ENCODE peak calls at places on chromosomes 7 and 10, in seven cellular contexts. One of them, this sample, is unnamed.

GRCh38 chr10:43308986-43309385 is 42.1 kb upstream of the RASGEF1A start:
- DNase-seq in ELF-1: no peak
- DNase-seq in iris pigment epithelial cell: peak
- DNase-seq in C1 segment of cervical spinal cord: peak
- DNase-seq in COR-L47: peak
- DNase-seq in activated T-cell treated with anti-CD3 and anti-CD28 coated beads for 48 hours: no peak
- DNase-seq in NCI-H524: no peak
- DNase-seq in this sample: peak

GRCh38 chr7:117193564-117193963 is 129.3 kb downstream of the WNT2 start:
- DNase-seq in C1 segment of cervical spinal cord: no peak
- DNase-seq in activated T-cell treated with anti-CD3 and anti-CD28 coated beads for 48 hours: no peak
- DNase-seq in ELF-1: no peak
- DNase-seq in iris pigment epithelial cell: peak
- DNase-seq in COR-L47: no peak
- DNase-seq in NCI-H524: no peak
- DNase-seq in this sample: no peak

GRCh38 chr10:100791254-100792058 is 46.1 kb downstream of the PAX2 start:
- DNase-seq in NCI-H524: no peak
- DNase-seq in iris pigment epithelial cell: peak
- DNase-seq in C1 segment of cervical spinal cord: no peak
- DNase-seq in activated T-cell treated with anti-CD3 and anti-CD28 coated beads for 48 hours: no peak
- DNase-seq in COR-L47: peak
- DNase-seq in ELF-1: no peak
- DNase-seq in this sample: no peak

GRCh38 chr10:131570716-131571307 is 259.3 kb upstream of the TCERG1L start:
- DNase-seq in ELF-1: no peak
- DNase-seq in C1 segment of cervical spinal cord: no peak
- DNase-seq in COR-L47: no peak
- DNase-seq in iris pigment epithelial cell: no peak
- DNase-seq in activated T-cell treated with anti-CD3 and anti-CD28 coated beads for 48 hours: no peak
- DNase-seq in NCI-H524: no peak
- DNase-seq in this sample: no peak

GRCh38 chr7:22156205-22156604 is 200.7 kb downstream of the RAPGEF5 start:
- DNase-seq in COR-L47: no peak
- DNase-seq in ELF-1: no peak
- DNase-seq in activated T-cell treated with anti-CD3 and anti-CD28 coated beads for 48 hours: no peak
- DNase-seq in iris pigment epithelial cell: peak
- DNase-seq in C1 segment of cervical spinal cord: no peak
- DNase-seq in NCI-H524: no peak
- DNase-seq in this sample: no peak

GRCh38 chr7:87934699-87935372 is 785 bp downstream of the ADAM22 start:
- DNase-seq in activated T-cell treated with anti-CD3 and anti-CD28 coated beads for 48 hours: no peak
- DNase-seq in NCI-H524: peak
- DNase-seq in C1 segment of cervical spinal cord: peak
- DNase-seq in iris pigment epithelial cell: no peak
- DNase-seq in COR-L47: peak
- DNase-seq in ELF-1: peak
- DNase-seq in this sample: no peak

GRCh38 chr7:95980073-95980655 is 207.8 kb downstream of the DYNC1I1 start:
- DNase-seq in NCI-H524: no peak
- DNase-seq in ELF-1: no peak
- DNase-seq in C1 segment of cervical spinal cord: no peak
- DNase-seq in iris pigment epithelial cell: no peak
- DNase-seq in COR-L47: no peak
- DNase-seq in activated T-cell treated with anti-CD3 and anti-CD28 coated beads for 48 hours: no peak
- DNase-seq in this sample: no peak

GRCh38 chr10:68087338-68088029 is 12.4 kb upstream of the HERC4 start:
- DNase-seq in COR-L47: no peak
- DNase-seq in iris pigment epithelial cell: peak
- DNase-seq in C1 segment of cervical spinal cord: no peak
- DNase-seq in NCI-H524: no peak
- DNase-seq in activated T-cell treated with anti-CD3 and anti-CD28 coated beads for 48 hours: no peak
- DNase-seq in ELF-1: no peak
- DNase-seq in this sample: no peak

GRCh38 chr10:118799779-118800178 is 45.0 kb upstream of the CACUL1 start:
- DNase-seq in NCI-H524: no peak
- DNase-seq in activated T-cell treated with anti-CD3 and anti-CD28 coated beads for 48 hours: no peak
- DNase-seq in COR-L47: no peak
- DNase-seq in ELF-1: no peak
- DNase-seq in C1 segment of cervical spinal cord: no peak
- DNase-seq in iris pigment epithelial cell: peak
- DNase-seq in this sample: no peak

GRCh38 chr10:35216303-35216905 is 89.8 kb downstream of the CREM start:
- DNase-seq in C1 segment of cervical spinal cord: peak
- DNase-seq in activated T-cell treated with anti-CD3 and anti-CD28 coated beads for 48 hours: no peak
- DNase-seq in ELF-1: no peak
- DNase-seq in NCI-H524: no peak
- DNase-seq in COR-L47: no peak
- DNase-seq in iris pigment epithelial cell: peak
- DNase-seq in this sample: peak

GRCh38 chr7:91285966-91286365 is 21.7 kb downstream of the FZD1 start:
- DNase-seq in C1 segment of cervical spinal cord: no peak
- DNase-seq in NCI-H524: no peak
- DNase-seq in activated T-cell treated with anti-CD3 and anti-CD28 coated beads for 48 hours: no peak
- DNase-seq in ELF-1: no peak
- DNase-seq in COR-L47: no peak
- DNase-seq in iris pigment epithelial cell: peak
- DNase-seq in this sample: no peak